ENCODE peak calls at places on chromosomes 7 and 10, in ten cellular contexts. One of them, this sample, is unnamed.

GRCh38 chr7:32586291-32587221 is 91.3 kb downstream of the AVL9 start:
- DNase-seq in stimulated activated CD4-positive, alpha-beta T cell treated with anti-CD3 and anti-CD28 coated beads, Interleukin-2, amount 100 ng/mL, for 48 hours: no peak
- DNase-seq in GM04503: peak; percentile 70
- DNase-seq in Daoy: peak; percentile 98
- DNase-seq in fibroblast of lung: peak; percentile 95
- DNase-seq in HuH-7.5: no peak
- DNase-seq in NCI-H1092: no peak
- DNase-seq in mesenchymal stem cell: peak; percentile 86
- DNase-seq in amniotic stem cell: peak; percentile 33
- DNase-seq in left lobe of liver: no peak
- DNase-seq in this sample: no peak

GRCh38 chr10:132514841-132515521 is 22.6 kb upstream of the INPP5A start:
- DNase-seq in stimulated activated CD4-positive, alpha-beta T cell treated with anti-CD3 and anti-CD28 coated beads, Interleukin-2, amount 100 ng/mL, for 48 hours: no peak
- DNase-seq in GM04503: no peak
- DNase-seq in Daoy: no peak
- DNase-seq in fibroblast of lung: no peak
- DNase-seq in HuH-7.5: no peak
- DNase-seq in NCI-H1092: no peak
- DNase-seq in mesenchymal stem cell: no peak
- DNase-seq in amniotic stem cell: no peak
- DNase-seq in left lobe of liver: peak; percentile 43
- DNase-seq in this sample: peak; percentile 74

GRCh38 chr10:92822964-92823363 is 25.4 kb upstream of the EXOC6 start:
- DNase-seq in stimulated activated CD4-positive, alpha-beta T cell treated with anti-CD3 and anti-CD28 coated beads, Interleukin-2, amount 100 ng/mL, for 48 hours: no peak
- DNase-seq in GM04503: no peak
- DNase-seq in Daoy: no peak
- DNase-seq in fibroblast of lung: peak; percentile 30
- DNase-seq in HuH-7.5: no peak
- DNase-seq in NCI-H1092: no peak
- DNase-seq in mesenchymal stem cell: peak; percentile 40
- DNase-seq in amniotic stem cell: no peak
- DNase-seq in left lobe of liver: no peak
- DNase-seq in this sample: no peak

GRCh38 chr7:44142028-44142427 is 896 bp upstream of the MYL7 start:
- DNase-seq in stimulated activated CD4-positive, alpha-beta T cell treated with anti-CD3 and anti-CD28 coated beads, Interleukin-2, amount 100 ng/mL, for 48 hours: no peak
- DNase-seq in GM04503: no peak
- DNase-seq in Daoy: no peak
- DNase-seq in fibroblast of lung: no peak
- DNase-seq in HuH-7.5: no peak
- DNase-seq in NCI-H1092: no peak
- DNase-seq in mesenchymal stem cell: no peak
- DNase-seq in amniotic stem cell: no peak
- DNase-seq in left lobe of liver: no peak
- DNase-seq in this sample: no peak

GRCh38 chr7:105830405-105831218 is 45.8 kb downstream of the ATXN7L1 start:
- DNase-seq in stimulated activated CD4-positive, alpha-beta T cell treated with anti-CD3 and anti-CD28 coated beads, Interleukin-2, amount 100 ng/mL, for 48 hours: no peak
- DNase-seq in GM04503: peak; percentile 98
- DNase-seq in Daoy: peak; percentile 96
- DNase-seq in fibroblast of lung: peak; percentile 98
- DNase-seq in HuH-7.5: peak; percentile 19
- DNase-seq in NCI-H1092: no peak
- DNase-seq in mesenchymal stem cell: peak; percentile 98
- DNase-seq in amniotic stem cell: peak; percentile 79
- DNase-seq in left lobe of liver: no peak
- DNase-seq in this sample: no peak

GRCh38 chr10:69222157-69223027 is 2.3 kb downstream of the HKDC1 start:
- DNase-seq in stimulated activated CD4-positive, alpha-beta T cell treated with anti-CD3 and anti-CD28 coated beads, Interleukin-2, amount 100 ng/mL, for 48 hours: peak; percentile 65
- DNase-seq in GM04503: no peak
- DNase-seq in Daoy: peak; percentile 86
- DNase-seq in fibroblast of lung: peak; percentile 57
- DNase-seq in HuH-7.5: no peak
- DNase-seq in NCI-H1092: no peak
- DNase-seq in mesenchymal stem cell: peak; percentile 71
- DNase-seq in amniotic stem cell: peak; percentile 20
- DNase-seq in left lobe of liver: no peak
- DNase-seq in this sample: no peak

GRCh38 chr7:42283553-42283952 is 46.5 kb upstream of the GLI3 start:
- DNase-seq in stimulated activated CD4-positive, alpha-beta T cell treated with anti-CD3 and anti-CD28 coated beads, Interleukin-2, amount 100 ng/mL, for 48 hours: no peak
- DNase-seq in GM04503: peak; percentile 4
- DNase-seq in Daoy: peak; percentile 26
- DNase-seq in fibroblast of lung: no peak
- DNase-seq in HuH-7.5: no peak
- DNase-seq in NCI-H1092: no peak
- DNase-seq in mesenchymal stem cell: no peak
- DNase-seq in amniotic stem cell: no peak
- DNase-seq in left lobe of liver: no peak
- DNase-seq in this sample: no peak

GRCh38 chr7:44750921-44751571 is 2.4 kb downstream of the ZMIZ2 start:
- DNase-seq in stimulated activated CD4-positive, alpha-beta T cell treated with anti-CD3 and anti-CD28 coated beads, Interleukin-2, amount 100 ng/mL, for 48 hours: peak; percentile 40
- DNase-seq in GM04503: no peak
- DNase-seq in Daoy: peak; percentile 58
- DNase-seq in fibroblast of lung: peak; percentile 12
- DNase-seq in HuH-7.5: peak; percentile 49
- DNase-seq in NCI-H1092: no peak
- DNase-seq in mesenchymal stem cell: peak; percentile 81
- DNase-seq in amniotic stem cell: no peak
- DNase-seq in left lobe of liver: peak; percentile 78
- DNase-seq in this sample: no peak

GRCh38 chr7:25014735-25015134 is 34.8 kb upstream of the OSBPL3 start:
- DNase-seq in stimulated activated CD4-positive, alpha-beta T cell treated with anti-CD3 and anti-CD28 coated beads, Interleukin-2, amount 100 ng/mL, for 48 hours: no peak
- DNase-seq in GM04503: peak; percentile 84
- DNase-seq in Daoy: peak; percentile 64
- DNase-seq in fibroblast of lung: peak; percentile 92
- DNase-seq in HuH-7.5: no peak
- DNase-seq in NCI-H1092: no peak
- DNase-seq in mesenchymal stem cell: peak; percentile 40
- DNase-seq in amniotic stem cell: no peak
- DNase-seq in left lobe of liver: no peak
- DNase-seq in this sample: no peak

GRCh38 chr10:95268438-95268837 is 22.4 kb downstream of the PDLIM1 start:
- DNase-seq in stimulated activated CD4-positive, alpha-beta T cell treated with anti-CD3 and anti-CD28 coated beads, Interleukin-2, amount 100 ng/mL, for 48 hours: no peak
- DNase-seq in GM04503: no peak
- DNase-seq in Daoy: peak; percentile 82
- DNase-seq in fibroblast of lung: peak; percentile 87
- DNase-seq in HuH-7.5: no peak
- DNase-seq in NCI-H1092: no peak
- DNase-seq in mesenchymal stem cell: peak; percentile 93
- DNase-seq in amniotic stem cell: no peak
- DNase-seq in left lobe of liver: no peak
- DNase-seq in this sample: no peak

GRCh38 chr10:104873161-104873560 is 232.1 kb downstream of the SORCS3 start:
- DNase-seq in stimulated activated CD4-positive, alpha-beta T cell treated with anti-CD3 and anti-CD28 coated beads, Interleukin-2, amount 100 ng/mL, for 48 hours: no peak
- DNase-seq in GM04503: no peak
- DNase-seq in Daoy: no peak
- DNase-seq in fibroblast of lung: no peak
- DNase-seq in HuH-7.5: no peak
- DNase-seq in NCI-H1092: no peak
- DNase-seq in mesenchymal stem cell: no peak
- DNase-seq in amniotic stem cell: no peak
- DNase-seq in left lobe of liver: no peak
- DNase-seq in this sample: no peak

GRCh38 chr10:69406302-69406811 is 10.4 kb downstream of the TACR2 start:
- DNase-seq in stimulated activated CD4-positive, alpha-beta T cell treated with anti-CD3 and anti-CD28 coated beads, Interleukin-2, amount 100 ng/mL, for 48 hours: no peak
- DNase-seq in GM04503: no peak
- DNase-seq in Daoy: no peak
- DNase-seq in fibroblast of lung: no peak
- DNase-seq in HuH-7.5: no peak
- DNase-seq in NCI-H1092: no peak
- DNase-seq in mesenchymal stem cell: peak; percentile 42
- DNase-seq in amniotic stem cell: no peak
- DNase-seq in left lobe of liver: no peak
- DNase-seq in this sample: no peak

GRCh38 chr7:92489634-92490033 is 11.9 kb upstream of the ERVW-1 start:
- DNase-seq in stimulated activated CD4-positive, alpha-beta T cell treated with anti-CD3 and anti-CD28 coated beads, Interleukin-2, amount 100 ng/mL, for 48 hours: no peak
- DNase-seq in GM04503: no peak
- DNase-seq in Daoy: no peak
- DNase-seq in fibroblast of lung: peak; percentile 2
- DNase-seq in HuH-7.5: no peak
- DNase-seq in NCI-H1092: no peak
- DNase-seq in mesenchymal stem cell: no peak
- DNase-seq in amniotic stem cell: no peak
- DNase-seq in left lobe of liver: no peak
- DNase-seq in this sample: no peak

This sample was measured in cardiac septum.